ENCODE peak calls at places on chromosomes 7 and 10, in five cellular contexts. D, A, F, P and O are unnamed samples.
A peak's percentile ranks its signal among the peaks of the same experiment; 100 is the strongest.

GRCh38 chr10:59585046-59585700 is 124.5 kb downstream of the SLC16A9 start:
- DNase-seq in P (peak; percentile 69), D (no peak), A (no peak), F (peak; percentile 53), O (no peak)

GRCh38 chr7:55109384-55110167 is 90.8 kb downstream of the EGFR start:
- DNase-seq in A (no peak), P (no peak), D (peak; percentile 68), F (peak; percentile 60), O (no peak)

GRCh38 chr7:42745357-42746022 is 166.4 kb downstream of the C7orf25 start:
- DNase-seq in D (no peak), P (no peak), F (no peak), A (no peak), O (no peak)

GRCh38 chr10:22453948-22454347 is 108.7 kb downstream of the SPAG6 start:
- DNase-seq in P (no peak), A (no peak), D (no peak), F (no peak), O (no peak)

GRCh38 chr7:47941136-47941844 is 7.0 kb downstream of the PKD1L1 start:
- DNase-seq in D (no peak), A (peak; percentile 80), P (no peak), F (peak; percentile 78), O (no peak)

GRCh38 chr10:93573051-93573909 is 6.8 kb downstream of the FFAR4 start:
- DNase-seq in A (no peak), F (no peak), D (no peak), P (no peak), O (no peak)

GRCh38 chr7:12670071-12670729 is 17.2 kb upstream of the ARL4A start:
- DNase-seq in D (no peak), P (no peak), A (no peak), F (peak; percentile 45), O (no peak)

GRCh38 chr7:135095450-135095849 is 52.4 kb upstream of the TMEM140 start:
- DNase-seq in A (no peak), D (no peak), F (no peak), P (no peak), O (no peak)

DNA sequence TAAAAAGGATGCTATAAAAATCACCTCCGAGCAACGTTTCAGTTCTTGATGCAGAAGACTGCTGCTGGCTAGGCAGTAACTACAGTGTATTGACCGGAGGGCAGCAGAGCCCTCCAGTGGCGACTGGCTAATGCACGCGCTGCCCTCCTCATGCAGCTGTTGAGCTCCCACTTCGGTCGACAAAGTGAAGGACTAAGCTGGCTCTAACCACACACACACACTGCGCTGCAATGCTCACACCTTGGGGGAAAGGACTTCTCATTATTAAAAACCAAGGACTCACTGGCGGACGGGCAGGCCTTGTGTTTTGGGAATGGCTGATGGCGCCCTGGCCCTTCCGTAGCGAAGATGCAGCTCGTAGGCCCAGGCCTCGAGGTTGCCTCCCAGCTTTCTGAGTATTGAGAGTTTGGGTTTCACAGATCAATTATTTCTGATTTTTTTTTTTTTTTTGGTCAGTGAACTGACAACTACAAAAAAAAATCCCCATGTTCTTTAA is 120.9 kb upstream of the DIP2C start:
- DNase-seq in F (peak; percentile 20), D (no peak), P (no peak), A (peak; percentile 47), O (no peak)
- TF ChIP-seq CTCF in F (peak; percentile 46), D (no peak), P (peak; percentile 36), A (peak; percentile 20), O (no peak)

GRCh38 chr10:113336549-113337130 is 216.2 kb upstream of the HABP2 start:
- DNase-seq in A (no peak), D (no peak), F (no peak), P (no peak), O (no peak)
- TF ChIP-seq CTCF in A (no peak), D (no peak), F (no peak), P (no peak), O (no peak)

GRCh38 chr10:55500931-55501559 is 700.0 kb upstream of the PCDH15 start:
- DNase-seq in D (no peak), P (no peak), A (no peak), F (peak; percentile 19), O (no peak)
- TF ChIP-seq CTCF in D (no peak), P (no peak), A (peak; percentile 64), F (peak; percentile 66), O (no peak)

DNA sequence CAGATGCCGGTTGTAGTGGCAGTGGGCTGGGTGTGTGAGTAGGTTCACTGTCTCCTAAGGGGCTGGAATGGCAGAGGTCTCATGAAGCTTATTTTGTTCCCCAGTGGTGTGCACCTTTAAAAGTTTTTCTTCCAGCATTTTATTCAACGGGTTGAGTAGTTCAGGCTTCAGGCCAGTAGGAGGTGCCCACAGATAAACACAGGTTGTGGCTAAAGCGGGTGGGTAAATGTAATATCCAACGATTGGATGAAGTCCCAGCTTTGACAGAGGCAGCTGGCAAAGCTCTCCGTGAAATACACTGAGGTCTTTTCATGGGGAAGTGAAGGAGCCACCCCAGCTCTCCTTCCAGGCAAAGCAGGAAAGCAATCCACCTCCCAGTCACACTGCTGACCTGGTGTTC is 339.8 kb upstream of the LRRTM3 start:
- DNase-seq in P (no peak), D (no peak), F (peak; percentile 28), A (no peak), O (no peak)
- TF ChIP-seq CTCF in P (no peak), D (no peak), F (peak; percentile 36), A (no peak), O (no peak)

DNA sequence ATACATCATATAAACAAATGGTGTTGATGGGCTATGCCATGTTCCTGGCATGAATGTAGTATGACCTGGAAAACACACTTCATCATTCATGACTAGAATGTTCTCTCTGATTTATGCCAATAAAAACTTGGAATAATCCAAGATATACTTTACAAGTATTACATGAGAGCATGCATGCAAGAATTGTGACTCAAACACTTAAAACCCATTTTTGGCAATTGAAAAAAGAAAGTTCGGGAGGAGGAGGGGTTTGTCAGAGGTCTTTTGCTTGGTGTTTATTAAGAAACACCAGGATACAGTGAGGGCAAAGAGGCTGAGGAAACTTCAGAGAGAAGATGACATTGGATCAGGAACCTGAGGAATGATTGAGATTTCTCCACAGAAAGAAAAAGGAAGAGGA is 10.2 kb upstream of the CUL1 start:
- DNase-seq in A (no peak), F (no peak), D (no peak), P (no peak), O (no peak)
- TF ChIP-seq CTCF in A (no peak), F (no peak), D (no peak), P (no peak), O (no peak)

GRCh38 chr7:76318488-76319353 is 16.2 kb downstream of the HSPB1 start:
- DNase-seq in P (no peak), F (peak; percentile 88), A (peak; percentile 94), D (peak; percentile 88), O (no peak)
- TF ChIP-seq CTCF in P (no peak), F (peak; percentile 33), A (no peak), D (no peak), O (no peak)